ENCODE peak calls at places on chromosomes 2 and 18, in six cellular contexts. One of them, this sample, is unnamed.
A peak's percentile ranks its signal among the peaks of the same experiment; 100 is the strongest.

GRCh38 chr2:159285433-159285832 is 1.1 kb downstream of the WDSUB1 start:
- DNase-seq in IMR-90: no peak
- DNase-seq in trophoblast cell: no peak
- DNase-seq in H9: no peak
- DNase-seq in mesenchymal stem cell: no peak
- DNase-seq in H1: no peak
- DNase-seq in this sample: no peak

GRCh38 chr2:230914886-230915285 is 10.2 kb downstream of the GPR55 start:
- DNase-seq in IMR-90: no peak
- DNase-seq in trophoblast cell: no peak
- DNase-seq in H9: peak; percentile 11
- DNase-seq in mesenchymal stem cell: no peak
- DNase-seq in H1: no peak
- DNase-seq in this sample: no peak

GRCh38 chr2:47838249-47838648 is 55.3 kb downstream of the MSH6 start:
- DNase-seq in mesenchymal stem cell: no peak
- DNase-seq in H9: no peak
- DNase-seq in trophoblast cell: no peak
- DNase-seq in IMR-90: no peak
- DNase-seq in H1: no peak
- DNase-seq in this sample: no peak

GRCh38 chr2:168434164-168434563 is 21.9 kb upstream of the CERS6 start:
- DNase-seq in trophoblast cell: no peak
- DNase-seq in IMR-90: no peak
- DNase-seq in H1: no peak
- DNase-seq in H9: no peak
- DNase-seq in mesenchymal stem cell: no peak
- DNase-seq in this sample: no peak

GRCh38 chr2:86064006-86064405 is 41.7 kb downstream of the POLR1A start:
- DNase-seq in mesenchymal stem cell: peak; percentile 64
- DNase-seq in H9: no peak
- DNase-seq in H1: no peak
- DNase-seq in trophoblast cell: peak; percentile 54
- DNase-seq in IMR-90: peak; percentile 47
- DNase-seq in this sample: no peak

GRCh38 chr2:196230051-196230450 is 58.7 kb upstream of the STK17B start:
- DNase-seq in H1: no peak
- DNase-seq in IMR-90: no peak
- DNase-seq in mesenchymal stem cell: no peak
- DNase-seq in H9: no peak
- DNase-seq in trophoblast cell: no peak
- DNase-seq in this sample: no peak

GRCh38 chr18:52275817-52276216 is 64.2 kb upstream of the DCC start:
- DNase-seq in trophoblast cell: no peak
- DNase-seq in IMR-90: no peak
- DNase-seq in H1: no peak
- DNase-seq in mesenchymal stem cell: no peak
- DNase-seq in H9: no peak
- DNase-seq in this sample: no peak

GRCh38 chr2:46171996-46172546 is 125.1 kb upstream of the EPAS1 start:
- DNase-seq in trophoblast cell: peak; percentile 89
- DNase-seq in H9: no peak
- DNase-seq in H1: no peak
- DNase-seq in mesenchymal stem cell: no peak
- DNase-seq in IMR-90: no peak
- DNase-seq in this sample: no peak

GRCh38 chr2:108577099-108577498 is 42.8 kb downstream of the LIMS1 start:
- DNase-seq in trophoblast cell: no peak
- DNase-seq in H1: no peak
- DNase-seq in mesenchymal stem cell: no peak
- DNase-seq in H9: no peak
- DNase-seq in IMR-90: no peak
- DNase-seq in this sample: no peak

GRCh38 chr2:27077231-27077630 is 1.2 kb upstream of the EMILIN1 start:
- DNase-seq in H9: no peak
- DNase-seq in H1: no peak
- DNase-seq in mesenchymal stem cell: no peak
- DNase-seq in IMR-90: no peak
- DNase-seq in trophoblast cell: no peak
- DNase-seq in this sample: no peak

GRCh38 chr18:26547302-26548143 is 830 bp downstream of the KCTD1 start:
- DNase-seq in IMR-90: peak; percentile 84
- DNase-seq in H1: peak; percentile 84
- DNase-seq in mesenchymal stem cell: peak; percentile 80
- DNase-seq in H9: peak; percentile 86
- DNase-seq in trophoblast cell: peak; percentile 77
- DNase-seq in this sample: peak; percentile 77

GRCh38 chr2:187593697-187594096 is 39.5 kb upstream of the TFPI start:
- DNase-seq in mesenchymal stem cell: peak; percentile 39
- DNase-seq in IMR-90: peak; percentile 64
- DNase-seq in H9: no peak
- DNase-seq in H1: no peak
- DNase-seq in trophoblast cell: no peak
- DNase-seq in this sample: no peak

GRCh38 chr2:27893031-27893430 is 2.5 kb downstream of the BABAM2 start:
- DNase-seq in mesenchymal stem cell: no peak
- DNase-seq in H9: no peak
- DNase-seq in H1: no peak
- DNase-seq in trophoblast cell: no peak
- DNase-seq in IMR-90: no peak
- DNase-seq in this sample: no peak

GRCh38 chr2:186068154-186068826 is 329.7 kb downstream of the FSIP2 start:
- DNase-seq in trophoblast cell: no peak
- DNase-seq in IMR-90: no peak
- DNase-seq in mesenchymal stem cell: peak; percentile 39
- DNase-seq in H1: no peak
- DNase-seq in H9: no peak
- DNase-seq in this sample: no peak

GRCh38 chr2:201964631-201965206 is 68.9 kb upstream of the FZD7 start:
- DNase-seq in IMR-90: no peak
- DNase-seq in H1: no peak
- DNase-seq in mesenchymal stem cell: no peak
- DNase-seq in trophoblast cell: no peak
- DNase-seq in H9: no peak
- DNase-seq in this sample: no peak

GRCh38 chr18:79772108-79772864 is 25.5 kb upstream of the KCNG2 start:
- DNase-seq in mesenchymal stem cell: no peak
- DNase-seq in IMR-90: no peak
- DNase-seq in H9: no peak
- DNase-seq in trophoblast cell: no peak
- DNase-seq in H1: peak; percentile 30
- DNase-seq in this sample: no peak

GRCh38 chr2:96690306-96691021 is 47.9 kb downstream of the FER1L5 start:
- DNase-seq in H9: no peak
- DNase-seq in H1: no peak
- DNase-seq in IMR-90: no peak
- DNase-seq in trophoblast cell: peak; percentile 94
- DNase-seq in mesenchymal stem cell: no peak
- DNase-seq in this sample: no peak

GRCh38 chr2:138712212-138712979 is 67.8 kb downstream of the NXPH2 start:
- DNase-seq in trophoblast cell: peak; percentile 26
- DNase-seq in H1: no peak
- DNase-seq in IMR-90: peak; percentile 17
- DNase-seq in H9: no peak
- DNase-seq in mesenchymal stem cell: peak; percentile 56
- DNase-seq in this sample: no peak

GRCh38 chr2:11764359-11764758 is 17.9 kb downstream of the LPIN1 start:
- DNase-seq in trophoblast cell: peak; percentile 46
- DNase-seq in IMR-90: no peak
- DNase-seq in mesenchymal stem cell: no peak
- DNase-seq in H9: no peak
- DNase-seq in H1: no peak
- DNase-seq in this sample: no peak

GRCh38 chr2:79099140-79099686 is 11.4 kb upstream of the REG1B start:
- DNase-seq in H9: no peak
- DNase-seq in trophoblast cell: no peak
- DNase-seq in mesenchymal stem cell: no peak
- DNase-seq in H1: no peak
- DNase-seq in IMR-90: no peak
- DNase-seq in this sample: no peak
- H2AFZ ChIP-seq in H9: no peak overlapping the region
- H2AFZ ChIP-seq in trophoblast cell: no peak overlapping the region
- H2AFZ ChIP-seq in mesenchymal stem cell: no peak overlapping the region
- H2AFZ ChIP-seq in H1: peak overlapping the region; percentile 79
- H2AFZ ChIP-seq in IMR-90: no peak overlapping the region
- H2AFZ ChIP-seq in this sample: no peak overlapping the region

GRCh38 chr18:74066018-74066417 is 81.6 kb downstream of the FBXO15 start:
- DNase-seq in trophoblast cell: no peak
- DNase-seq in IMR-90: no peak
- DNase-seq in mesenchymal stem cell: no peak
- DNase-seq in H1: no peak
- DNase-seq in H9: no peak
- DNase-seq in this sample: no peak
- H3K14ac ChIP-seq in trophoblast cell: no peak overlapping the region
- H3K14ac ChIP-seq in IMR-90: no peak overlapping the region
- H3K14ac ChIP-seq in mesenchymal stem cell: no peak overlapping the region
- H3K14ac ChIP-seq in H1: no peak overlapping the region
- H3K14ac ChIP-seq in H9: no peak overlapping the region
- H3K14ac ChIP-seq in this sample: no peak overlapping the region

GRCh38 chr2:10524841-10525572 is 76.9 kb upstream of the ODC1 start:
- DNase-seq in mesenchymal stem cell: no peak
- DNase-seq in trophoblast cell: no peak
- DNase-seq in IMR-90: no peak
- DNase-seq in H1: no peak
- DNase-seq in H9: no peak
- DNase-seq in this sample: no peak
- H2AFZ ChIP-seq in mesenchymal stem cell: no peak overlapping the region
- H2AFZ ChIP-seq in trophoblast cell: no peak overlapping the region
- H2AFZ ChIP-seq in IMR-90: no peak overlapping the region
- H2AFZ ChIP-seq in H1: peak overlapping the region; percentile 22
- H2AFZ ChIP-seq in H9: no peak overlapping the region
- H2AFZ ChIP-seq in this sample: peak overlapping the region; percentile 24

DNA sequence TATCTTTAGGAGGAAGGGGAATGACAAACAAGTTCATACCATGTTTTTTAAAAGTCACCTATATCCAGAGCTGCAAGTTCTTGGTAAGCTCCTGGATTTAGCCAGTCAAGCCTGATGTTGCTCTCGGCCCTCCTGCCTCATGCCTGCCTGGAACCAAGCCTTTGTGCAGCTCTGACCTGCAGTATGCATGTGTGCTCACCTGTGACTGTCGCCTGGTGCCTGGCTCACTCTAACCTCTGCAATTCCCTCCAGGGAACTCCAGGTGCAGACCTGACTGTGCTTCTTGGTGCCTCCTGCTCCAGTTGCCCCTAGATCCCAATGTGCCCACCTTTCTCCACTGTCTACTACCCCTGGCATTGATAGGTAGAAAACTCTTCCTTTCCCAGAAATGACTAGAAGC is 85.1 kb upstream of the ZBTB14 start:
- DNase-seq in H9: no peak
- DNase-seq in mesenchymal stem cell: no peak
- DNase-seq in IMR-90: no peak
- DNase-seq in trophoblast cell: no peak
- DNase-seq in H1: no peak
- DNase-seq in this sample: no peak
- H3K14ac ChIP-seq in H9: no peak overlapping the region
- H3K14ac ChIP-seq in mesenchymal stem cell: no peak overlapping the region
- H3K14ac ChIP-seq in IMR-90: no peak overlapping the region
- H3K14ac ChIP-seq in trophoblast cell: no peak overlapping the region
- H3K14ac ChIP-seq in H1: no peak overlapping the region
- H3K14ac ChIP-seq in this sample: no peak overlapping the region

DNA sequence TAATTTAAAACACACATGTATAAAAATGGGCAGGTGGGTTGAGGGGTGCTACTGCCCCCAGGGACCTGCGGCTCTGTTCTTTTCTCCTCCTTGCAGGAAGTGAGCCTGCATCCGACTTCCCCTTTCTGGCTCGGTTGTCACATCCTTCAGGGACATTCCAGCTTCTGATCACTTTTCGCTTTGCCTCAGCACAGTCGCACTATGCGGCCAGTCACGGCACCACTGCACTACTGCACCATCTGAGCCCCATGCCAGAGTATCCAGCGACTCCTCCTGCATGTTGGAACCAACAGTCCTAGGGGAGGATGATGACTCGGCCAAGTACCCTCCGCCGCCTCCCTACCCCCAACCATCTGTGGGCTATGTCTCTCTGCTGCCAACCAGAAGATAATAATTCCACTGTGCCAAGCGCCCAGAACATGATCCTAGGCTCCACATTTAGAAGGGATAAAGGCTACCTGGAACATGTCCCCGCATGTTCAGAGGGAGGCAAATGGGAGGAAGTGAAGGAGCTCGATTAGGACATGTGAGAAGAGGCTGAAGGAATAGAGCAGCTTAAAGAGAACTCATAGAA is 17.6 kb downstream of the CDC42EP3 start:
- DNase-seq in mesenchymal stem cell: no peak
- DNase-seq in H1: no peak
- DNase-seq in trophoblast cell: peak; percentile 44
- DNase-seq in IMR-90: no peak
- DNase-seq in H9: no peak
- DNase-seq in this sample: no peak
- H2AFZ ChIP-seq in mesenchymal stem cell: no peak overlapping the region
- H2AFZ ChIP-seq in H1: no peak overlapping the region
- H2AFZ ChIP-seq in trophoblast cell: no peak overlapping the region
- H2AFZ ChIP-seq in IMR-90: no peak overlapping the region
- H2AFZ ChIP-seq in H9: no peak overlapping the region
- H2AFZ ChIP-seq in this sample: no peak overlapping the region

DNA sequence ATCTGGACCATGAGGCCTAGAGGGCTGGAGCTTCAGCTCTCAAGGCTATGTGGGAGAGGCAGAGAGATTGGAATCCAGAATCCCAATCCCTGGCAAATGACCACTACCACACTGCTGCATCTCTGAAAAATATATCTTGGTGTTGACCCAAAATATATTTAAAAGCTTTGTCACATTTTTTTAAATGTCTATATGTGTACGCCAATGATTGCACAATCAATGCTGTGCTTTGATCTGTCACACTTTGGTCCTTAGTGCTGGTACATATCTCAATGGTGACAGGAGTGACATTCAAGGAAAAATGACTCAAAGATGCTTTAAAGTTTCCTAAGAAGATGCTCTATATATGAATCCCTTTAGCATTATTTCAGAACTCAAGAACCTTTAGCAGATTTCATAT is 31.7 kb upstream of the NEDD4L start:
- DNase-seq in H1: no peak
- DNase-seq in trophoblast cell: peak; percentile 37
- DNase-seq in mesenchymal stem cell: no peak
- DNase-seq in H9: no peak
- DNase-seq in IMR-90: no peak
- DNase-seq in this sample: no peak
- H3K14ac ChIP-seq in H1: no peak overlapping the region
- H3K14ac ChIP-seq in trophoblast cell: no peak overlapping the region
- H3K14ac ChIP-seq in mesenchymal stem cell: no peak overlapping the region
- H3K14ac ChIP-seq in H9: no peak overlapping the region
- H3K14ac ChIP-seq in IMR-90: no peak overlapping the region
- H3K14ac ChIP-seq in this sample: no peak overlapping the region

DNA sequence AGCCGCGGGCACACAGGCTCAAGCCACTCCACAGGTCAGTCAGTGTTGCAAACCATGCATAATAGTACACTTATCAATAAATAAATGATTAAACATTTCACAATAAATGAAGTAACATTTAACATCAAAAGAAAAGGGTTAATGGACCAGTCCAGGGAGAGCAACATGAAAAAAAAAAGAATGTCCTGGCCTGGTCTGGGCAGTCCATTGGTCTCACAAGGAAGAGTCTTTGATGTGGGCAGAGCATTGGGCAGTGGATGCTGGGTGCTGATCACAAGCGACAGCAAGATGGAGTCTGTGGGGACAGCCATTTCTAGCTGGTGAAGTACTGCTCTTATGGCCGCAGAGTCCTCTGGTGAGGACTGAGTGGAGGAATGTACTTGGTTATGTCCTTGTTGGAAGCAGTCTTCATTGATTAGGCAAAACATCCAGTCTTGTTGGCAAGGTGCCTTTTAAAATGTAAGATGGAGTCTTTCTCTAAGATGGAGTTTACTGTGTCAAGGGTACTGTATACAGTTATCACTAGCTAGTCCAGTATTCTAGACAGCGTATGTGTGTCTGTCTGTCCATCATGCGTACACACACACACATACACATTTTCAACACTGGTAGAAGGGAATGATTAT is 74.7 kb downstream of the NPAS2 start:
- DNase-seq in IMR-90: no peak
- DNase-seq in mesenchymal stem cell: no peak
- DNase-seq in trophoblast cell: no peak
- DNase-seq in H9: no peak
- DNase-seq in H1: no peak
- DNase-seq in this sample: no peak
- H2AFZ ChIP-seq in IMR-90: no peak overlapping the region
- H2AFZ ChIP-seq in mesenchymal stem cell: no peak overlapping the region
- H2AFZ ChIP-seq in trophoblast cell: no peak overlapping the region
- H2AFZ ChIP-seq in H9: no peak overlapping the region
- H2AFZ ChIP-seq in H1: no peak overlapping the region
- H2AFZ ChIP-seq in this sample: no peak overlapping the region